ENCODE peak calls at places on chromosomes 4 and X, in four cellular contexts. One of them, this sample, is unnamed.

GRCh38 chr4:76301068-76301774 is 5.3 kb upstream of the STBD1 start:
- DNase-seq in AG09319: peak; percentile 32
- DNase-seq in tibial nerve: no peak
- DNase-seq in HCT116: peak; percentile 83
- DNase-seq in this sample: peak; percentile 86

GRCh38 chr4:163988391-163988790 is 493.9 kb downstream of the TMA16 start:
- DNase-seq in AG09319: no peak
- DNase-seq in tibial nerve: no peak
- DNase-seq in HCT116: no peak
- DNase-seq in this sample: no peak

GRCh38 chr4:94976371-94977011 is 218.7 kb downstream of the BMPR1B start:
- DNase-seq in AG09319: no peak
- DNase-seq in tibial nerve: no peak
- DNase-seq in HCT116: no peak
- DNase-seq in this sample: no peak

GRCh38 chr4:8911311-8912088 is 39.9 kb upstream of the HMX1 start:
- DNase-seq in AG09319: no peak
- DNase-seq in tibial nerve: peak; percentile 9
- DNase-seq in HCT116: no peak
- DNase-seq in this sample: peak; percentile 15

GRCh38 chr4:52260507-52261302 is 209.6 kb downstream of the SPATA18 start:
- DNase-seq in AG09319: no peak
- DNase-seq in tibial nerve: no peak
- DNase-seq in HCT116: no peak
- DNase-seq in this sample: no peak

GRCh38 chrX:2487366-2487765 is 13.4 kb downstream of the DHRSX start:
- DNase-seq in AG09319: no peak
- DNase-seq in tibial nerve: no peak
- DNase-seq in HCT116: no peak
- DNase-seq in this sample: no peak

GRCh38 chr4:169159614-169160013 is 111.1 kb downstream of the SH3RF1 start:
- DNase-seq in AG09319: no peak
- DNase-seq in tibial nerve: no peak
- DNase-seq in HCT116: no peak
- DNase-seq in this sample: no peak

GRCh38 chr4:174934360-174934759 is 16.2 kb downstream of the ADAM29 start:
- DNase-seq in AG09319: no peak
- DNase-seq in tibial nerve: no peak
- DNase-seq in HCT116: no peak
- DNase-seq in this sample: no peak

GRCh38 chrX:141904262-141904661 is 568 bp downstream of the MAGEC1 start:
- DNase-seq in AG09319: no peak
- DNase-seq in tibial nerve: no peak
- DNase-seq in HCT116: no peak
- DNase-seq in this sample: no peak

GRCh38 chrX:147917700-147918694 is 6.3 kb downstream of the FMR1 start:
- DNase-seq in AG09319: no peak
- DNase-seq in tibial nerve: no peak
- DNase-seq in HCT116: no peak
- DNase-seq in this sample: peak; percentile 24

GRCh38 chr4:105601406-105601805 is 49.0 kb downstream of the ARHGEF38 start:
- DNase-seq in AG09319: no peak
- DNase-seq in tibial nerve: no peak
- DNase-seq in HCT116: no peak
- DNase-seq in this sample: no peak

GRCh38 chr4:5881340-5881739 is 11.5 kb downstream of the CRMP1 start:
- DNase-seq in AG09319: no peak
- DNase-seq in tibial nerve: no peak
- DNase-seq in HCT116: no peak
- DNase-seq in this sample: no peak

GRCh38 chrX:23513121-23513520 is 154.2 kb upstream of the PRDX4 start:
- DNase-seq in AG09319: no peak
- DNase-seq in tibial nerve: no peak
- DNase-seq in HCT116: no peak
- DNase-seq in this sample: no peak

GRCh38 chrX:34848281-34848680 is 94.3 kb upstream of the FAM47B start:
- DNase-seq in AG09319: peak; percentile 36
- DNase-seq in tibial nerve: no peak
- DNase-seq in HCT116: no peak
- DNase-seq in this sample: no peak

GRCh38 chr4:37388672-37389368 is 144.3 kb downstream of the NWD2 start:
- DNase-seq in AG09319: no peak
- DNase-seq in tibial nerve: no peak
- DNase-seq in HCT116: no peak
- DNase-seq in this sample: no peak

GRCh38 chrX:13669246-13669689 is 16.3 kb downstream of the TCEANC start:
- DNase-seq in AG09319: peak; percentile 90
- DNase-seq in tibial nerve: peak; percentile 41
- DNase-seq in HCT116: peak; percentile 90
- DNase-seq in this sample: peak; percentile 42

GRCh38 chrX:4547218-4547836 is 833.9 kb upstream of the PRKX start:
- DNase-seq in AG09319: peak; percentile 1
- DNase-seq in tibial nerve: peak; percentile 12
- DNase-seq in HCT116: peak; percentile 16
- DNase-seq in this sample: peak; percentile 49

GRCh38 chr4:4847011-4847410 is 12.5 kb upstream of the MSX1 start:
- DNase-seq in AG09319: no peak
- DNase-seq in tibial nerve: no peak
- DNase-seq in HCT116: no peak
- DNase-seq in this sample: no peak

GRCh38 chr4:19592391-19592790 is 659.3 kb upstream of the SLIT2 start:
- DNase-seq in AG09319: no peak
- DNase-seq in tibial nerve: no peak
- DNase-seq in HCT116: no peak
- DNase-seq in this sample: no peak

GRCh38 chr4:6608758-6609414 is 31.6 kb upstream of the MRFAP1 start:
- DNase-seq in AG09319: no peak
- DNase-seq in tibial nerve: no peak
- DNase-seq in HCT116: no peak
- DNase-seq in this sample: no peak

GRCh38 chrX:115906881-115907280 is 263.7 kb upstream of the AGTR2 start:
- DNase-seq in AG09319: no peak
- DNase-seq in tibial nerve: no peak
- DNase-seq in HCT116: no peak
- DNase-seq in this sample: no peak

GRCh38 chr4:25797136-25797535 is 65.7 kb downstream of the SEL1L3 start:
- DNase-seq in AG09319: no peak
- DNase-seq in tibial nerve: no peak
- DNase-seq in HCT116: no peak
- DNase-seq in this sample: no peak

GRCh38 chr4:25795091-25795490 is 67.7 kb downstream of the SEL1L3 start:
- DNase-seq in AG09319: no peak
- DNase-seq in tibial nerve: no peak
- DNase-seq in HCT116: no peak
- DNase-seq in this sample: no peak

GRCh38 chr4:25792200-25792791 is 70.5 kb downstream of the SEL1L3 start:
- DNase-seq in AG09319: no peak
- DNase-seq in tibial nerve: no peak
- DNase-seq in HCT116: peak; percentile 51
- DNase-seq in this sample: no peak

GRCh38 chr4:25792843-25793242 is 69.9 kb downstream of the SEL1L3 start:
- DNase-seq in AG09319: no peak
- DNase-seq in tibial nerve: no peak
- DNase-seq in HCT116: no peak
- DNase-seq in this sample: no peak

DNA sequence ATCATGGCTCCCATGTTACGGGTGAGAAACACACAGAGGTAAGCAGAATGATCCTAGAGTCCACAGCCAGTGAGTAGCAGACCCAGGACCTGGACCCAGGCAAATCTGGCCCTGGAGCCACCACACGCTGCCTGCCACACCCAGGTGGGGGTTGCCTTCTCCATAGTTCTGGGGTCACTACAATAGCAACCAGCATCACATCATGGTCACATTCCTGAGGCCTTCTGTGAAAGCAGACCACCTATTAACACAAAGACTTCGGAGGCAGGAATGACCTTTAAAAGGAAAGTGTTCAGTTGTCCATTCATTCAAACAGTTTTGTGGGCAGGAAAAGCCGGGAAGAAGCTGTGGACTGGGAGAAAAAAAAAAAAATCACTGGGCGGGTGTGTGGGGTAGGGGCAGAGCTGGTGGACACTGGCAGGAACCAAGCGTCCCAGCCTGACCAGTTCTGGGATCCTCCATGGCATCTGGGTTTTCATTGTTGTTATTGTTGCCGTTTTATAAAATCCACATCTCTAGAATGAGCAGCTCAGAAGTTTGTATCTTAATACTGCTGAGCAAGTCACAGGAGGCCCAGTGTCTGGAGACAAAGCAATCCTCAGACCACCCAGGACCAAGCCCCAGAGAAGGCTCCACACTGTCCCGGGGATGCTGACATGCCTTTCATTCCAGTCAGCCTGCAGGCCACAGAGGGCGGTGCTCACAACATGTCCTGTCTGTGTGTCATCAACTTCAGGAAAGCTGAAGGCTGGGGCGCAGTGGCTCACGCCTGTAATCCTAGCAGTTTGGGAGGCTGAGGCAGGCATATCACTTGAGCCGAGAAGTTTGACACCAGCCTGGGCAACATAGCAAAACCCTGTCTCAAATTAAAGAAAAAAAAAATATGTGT is 67.0 kb downstream of the SEL1L3 start:
- DNase-seq in AG09319: no peak
- DNase-seq in tibial nerve: no peak
- DNase-seq in HCT116: no peak
- DNase-seq in this sample: no peak
- TF ChIP-seq CTCF in AG09319: no peak
- TF ChIP-seq CTCF in tibial nerve: no peak
- TF ChIP-seq CTCF in HCT116: no peak
- TF ChIP-seq CTCF in this sample: no peak

GRCh38 chr4:42452823-42453222 is 55.5 kb downstream of the SHISA3 start:
- DNase-seq in AG09319: no peak
- DNase-seq in tibial nerve: no peak
- DNase-seq in HCT116: no peak
- DNase-seq in this sample: no peak
- TF ChIP-seq CTCF in AG09319: no peak
- TF ChIP-seq CTCF in tibial nerve: no peak
- TF ChIP-seq CTCF in HCT116: no peak
- TF ChIP-seq CTCF in this sample: no peak

DNA sequence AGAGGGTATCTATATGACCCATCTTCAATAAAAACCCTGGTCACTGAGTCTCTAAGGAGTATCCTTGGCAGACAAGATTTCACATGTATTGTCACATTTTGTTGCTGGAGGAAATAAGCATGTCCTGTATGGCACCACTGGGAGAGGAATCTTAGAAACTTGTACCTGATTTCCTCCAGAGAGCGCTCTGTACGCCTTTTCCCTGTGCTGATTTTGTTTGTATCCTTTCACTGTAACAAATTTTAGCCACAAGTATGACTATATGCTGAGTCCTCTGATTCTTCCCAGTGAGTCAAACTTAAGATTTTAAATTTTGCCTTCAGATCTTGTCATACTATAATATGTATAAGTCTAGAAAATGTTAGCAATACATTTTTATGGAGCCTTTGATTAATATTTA is 102.8 kb downstream of the ITIH6 start:
- DNase-seq in AG09319: no peak
- DNase-seq in tibial nerve: no peak
- DNase-seq in HCT116: no peak
- DNase-seq in this sample: no peak
- TF ChIP-seq CTCF in AG09319: no peak
- TF ChIP-seq CTCF in tibial nerve: no peak
- TF ChIP-seq CTCF in HCT116: no peak
- TF ChIP-seq CTCF in this sample: no peak

GRCh38 chrX:124127496-124127895 is 166.0 kb downstream of the STAG2 start:
- DNase-seq in AG09319: no peak
- DNase-seq in tibial nerve: no peak
- DNase-seq in HCT116: no peak
- DNase-seq in this sample: no peak
- TF ChIP-seq CTCF in AG09319: no peak
- TF ChIP-seq CTCF in tibial nerve: no peak
- TF ChIP-seq CTCF in HCT116: peak; percentile 13
- TF ChIP-seq CTCF in this sample: no peak

This sample was measured in GM13977.